ENCODE peak calls at places on chromosomes 1 and 21, in nine cellular contexts. One of them, this sample, is unnamed.

GRCh38 chr1:93702102-93702827 is 20.6 kb upstream of the BCAR3 start:
- DNase-seq in Calu3: peak; percentile 24
- DNase-seq in AG10803: no peak
- DNase-seq in T-cell: no peak
- DNase-seq in ACHN: peak; percentile 68
- DNase-seq in AG08396: peak; percentile 21
- DNase-seq in PC-3: peak; percentile 80
- DNase-seq in CD8-positive, alpha-beta memory T cell: no peak
- DNase-seq in progenitor cell of endocrine pancreas: no peak
- DNase-seq in this sample: no peak

GRCh38 chr1:22321917-22322316 is 129.7 kb upstream of the ZBTB40 start:
- DNase-seq in CD8-positive, alpha-beta memory T cell: no peak
- DNase-seq in PC-3: no peak
- DNase-seq in T-cell: no peak
- DNase-seq in AG10803: no peak
- DNase-seq in progenitor cell of endocrine pancreas: no peak
- DNase-seq in AG08396: no peak
- DNase-seq in ACHN: no peak
- DNase-seq in Calu3: no peak
- DNase-seq in this sample: no peak

GRCh38 chr1:156357977-156358376 is 11.0 kb upstream of the RHBG start:
- DNase-seq in AG08396: no peak
- DNase-seq in Calu3: no peak
- DNase-seq in CD8-positive, alpha-beta memory T cell: no peak
- DNase-seq in PC-3: no peak
- DNase-seq in ACHN: no peak
- DNase-seq in T-cell: no peak
- DNase-seq in progenitor cell of endocrine pancreas: no peak
- DNase-seq in AG10803: no peak
- DNase-seq in this sample: no peak

GRCh38 chr1:198205021-198205684 is 48.4 kb downstream of the NEK7 start:
- DNase-seq in AG08396: no peak
- DNase-seq in AG10803: no peak
- DNase-seq in Calu3: no peak
- DNase-seq in T-cell: no peak
- DNase-seq in CD8-positive, alpha-beta memory T cell: no peak
- DNase-seq in progenitor cell of endocrine pancreas: no peak
- DNase-seq in ACHN: no peak
- DNase-seq in PC-3: no peak
- DNase-seq in this sample: no peak

GRCh38 chr1:44594871-44595735 is 79.2 kb downstream of the TMEM53 start:
- DNase-seq in progenitor cell of endocrine pancreas: peak; percentile 90
- DNase-seq in AG08396: peak; percentile 91
- DNase-seq in PC-3: peak; percentile 74
- DNase-seq in T-cell: peak; percentile 63
- DNase-seq in AG10803: peak; percentile 36
- DNase-seq in ACHN: peak; percentile 53
- DNase-seq in Calu3: peak; percentile 87
- DNase-seq in CD8-positive, alpha-beta memory T cell: peak; percentile 78
- DNase-seq in this sample: peak; percentile 78

GRCh38 chr1:27366113-27366410 is 699 bp downstream of the MAP3K6 start:
- DNase-seq in AG10803: peak; percentile 63
- DNase-seq in progenitor cell of endocrine pancreas: peak; percentile 55
- DNase-seq in ACHN: peak; percentile 71
- DNase-seq in CD8-positive, alpha-beta memory T cell: peak; percentile 79
- DNase-seq in AG08396: peak; percentile 85
- DNase-seq in T-cell: no peak
- DNase-seq in PC-3: peak; percentile 67
- DNase-seq in Calu3: peak; percentile 74
- DNase-seq in this sample: peak; percentile 47

GRCh38 chr1:27572679-27573426 is 31.1 kb downstream of the AHDC1 start:
- DNase-seq in T-cell: no peak
- DNase-seq in PC-3: no peak
- DNase-seq in AG08396: no peak
- DNase-seq in CD8-positive, alpha-beta memory T cell: no peak
- DNase-seq in progenitor cell of endocrine pancreas: no peak
- DNase-seq in Calu3: no peak
- DNase-seq in ACHN: no peak
- DNase-seq in AG10803: peak; percentile 62
- DNase-seq in this sample: no peak

GRCh38 chr1:10735603-10736305 is 60.7 kb downstream of the CASZ1 start:
- DNase-seq in ACHN: no peak
- DNase-seq in Calu3: no peak
- DNase-seq in AG08396: no peak
- DNase-seq in PC-3: no peak
- DNase-seq in progenitor cell of endocrine pancreas: no peak
- DNase-seq in T-cell: no peak
- DNase-seq in AG10803: no peak
- DNase-seq in CD8-positive, alpha-beta memory T cell: no peak
- DNase-seq in this sample: no peak

GRCh38 chr21:37868896-37869295 is 47.4 kb downstream of the KCNJ6 start:
- DNase-seq in progenitor cell of endocrine pancreas: no peak
- DNase-seq in ACHN: peak; percentile 27
- DNase-seq in T-cell: no peak
- DNase-seq in CD8-positive, alpha-beta memory T cell: no peak
- DNase-seq in Calu3: no peak
- DNase-seq in AG08396: peak; percentile 51
- DNase-seq in AG10803: peak; percentile 69
- DNase-seq in PC-3: peak; percentile 36
- DNase-seq in this sample: no peak

GRCh38 chr1:46043491-46044017 is 88.9 kb downstream of the PIK3R3 start:
- DNase-seq in CD8-positive, alpha-beta memory T cell: no peak
- DNase-seq in progenitor cell of endocrine pancreas: no peak
- DNase-seq in AG10803: no peak
- DNase-seq in PC-3: no peak
- DNase-seq in ACHN: no peak
- DNase-seq in AG08396: no peak
- DNase-seq in Calu3: no peak
- DNase-seq in T-cell: no peak
- DNase-seq in this sample: no peak

GRCh38 chr1:44947060-44947773 is 39.2 kb downstream of the EIF2B3 start:
- DNase-seq in AG08396: peak; percentile 51
- DNase-seq in progenitor cell of endocrine pancreas: no peak
- DNase-seq in CD8-positive, alpha-beta memory T cell: no peak
- DNase-seq in ACHN: no peak
- DNase-seq in AG10803: peak; percentile 94
- DNase-seq in Calu3: no peak
- DNase-seq in PC-3: no peak
- DNase-seq in T-cell: no peak
- DNase-seq in this sample: no peak

GRCh38 chr1:214086945-214087344 is 99.2 kb downstream of the PROX1 start:
- DNase-seq in T-cell: no peak
- DNase-seq in CD8-positive, alpha-beta memory T cell: no peak
- DNase-seq in ACHN: no peak
- DNase-seq in AG08396: no peak
- DNase-seq in Calu3: no peak
- DNase-seq in AG10803: no peak
- DNase-seq in PC-3: no peak
- DNase-seq in progenitor cell of endocrine pancreas: no peak
- DNase-seq in this sample: no peak

GRCh38 chr1:86105533-86105866 is 51.1 kb downstream of the COL24A1 start:
- DNase-seq in Calu3: no peak
- DNase-seq in T-cell: no peak
- DNase-seq in AG10803: no peak
- DNase-seq in ACHN: no peak
- DNase-seq in PC-3: no peak
- DNase-seq in AG08396: no peak
- DNase-seq in CD8-positive, alpha-beta memory T cell: no peak
- DNase-seq in progenitor cell of endocrine pancreas: no peak
- DNase-seq in this sample: no peak

GRCh38 chr1:55747285-55747890 is 532.2 kb upstream of the USP24 start:
- DNase-seq in T-cell: no peak
- DNase-seq in AG08396: no peak
- DNase-seq in CD8-positive, alpha-beta memory T cell: no peak
- DNase-seq in AG10803: peak; percentile 81
- DNase-seq in ACHN: no peak
- DNase-seq in Calu3: no peak
- DNase-seq in PC-3: no peak
- DNase-seq in progenitor cell of endocrine pancreas: no peak
- DNase-seq in this sample: no peak

GRCh38 chr1:27724961-27725373 is 794 bp upstream of the FAM76A start:
- DNase-seq in T-cell: no peak
- DNase-seq in Calu3: peak; percentile 2
- DNase-seq in AG08396: no peak
- DNase-seq in CD8-positive, alpha-beta memory T cell: no peak
- DNase-seq in ACHN: no peak
- DNase-seq in progenitor cell of endocrine pancreas: no peak
- DNase-seq in AG10803: peak; percentile 6
- DNase-seq in PC-3: no peak
- DNase-seq in this sample: no peak

GRCh38 chr1:227748496-227749182 is 13.4 kb downstream of the SNAP47 start:
- DNase-seq in CD8-positive, alpha-beta memory T cell: no peak
- DNase-seq in AG08396: peak; percentile 23
- DNase-seq in T-cell: no peak
- DNase-seq in AG10803: no peak
- DNase-seq in progenitor cell of endocrine pancreas: no peak
- DNase-seq in PC-3: no peak
- DNase-seq in ACHN: no peak
- DNase-seq in Calu3: no peak
- DNase-seq in this sample: no peak

GRCh38 chr1:102872097-102872496 is 236.2 kb downstream of the COL11A1 start:
- DNase-seq in Calu3: no peak
- DNase-seq in progenitor cell of endocrine pancreas: no peak
- DNase-seq in PC-3: no peak
- DNase-seq in ACHN: no peak
- DNase-seq in T-cell: no peak
- DNase-seq in AG10803: no peak
- DNase-seq in CD8-positive, alpha-beta memory T cell: no peak
- DNase-seq in AG08396: no peak
- DNase-seq in this sample: no peak

GRCh38 chr1:192153276-192153675 is 5.0 kb upstream of the RGS18 start:
- DNase-seq in CD8-positive, alpha-beta memory T cell: no peak
- DNase-seq in Calu3: no peak
- DNase-seq in AG10803: no peak
- DNase-seq in AG08396: no peak
- DNase-seq in T-cell: no peak
- DNase-seq in ACHN: peak; percentile 70
- DNase-seq in PC-3: peak; percentile 31
- DNase-seq in progenitor cell of endocrine pancreas: no peak
- DNase-seq in this sample: no peak

GRCh38 chr1:7373936-7374760 is 396.9 kb upstream of the VAMP3 start:
- DNase-seq in AG08396: no peak
- DNase-seq in T-cell: no peak
- DNase-seq in CD8-positive, alpha-beta memory T cell: no peak
- DNase-seq in progenitor cell of endocrine pancreas: no peak
- DNase-seq in AG10803: peak; percentile 6
- DNase-seq in Calu3: no peak
- DNase-seq in PC-3: no peak
- DNase-seq in ACHN: no peak
- DNase-seq in this sample: no peak

GRCh38 chr1:146012703-146013565 is 8.6 kb downstream of the HJV start:
- DNase-seq in CD8-positive, alpha-beta memory T cell: peak; percentile 64
- DNase-seq in AG10803: peak; percentile 81
- DNase-seq in progenitor cell of endocrine pancreas: no peak
- DNase-seq in AG08396: peak; percentile 78
- DNase-seq in T-cell: peak; percentile 30
- DNase-seq in PC-3: peak; percentile 96
- DNase-seq in Calu3: peak; percentile 74
- DNase-seq in ACHN: peak; percentile 85
- DNase-seq in this sample: peak; percentile 31

GRCh38 chr1:41361495-41362356 is 492 bp downstream of the FOXO6 start:
- DNase-seq in Calu3: peak; percentile 54
- DNase-seq in progenitor cell of endocrine pancreas: no peak
- DNase-seq in PC-3: no peak
- DNase-seq in T-cell: no peak
- DNase-seq in CD8-positive, alpha-beta memory T cell: peak; percentile 61
- DNase-seq in AG08396: peak; percentile 27
- DNase-seq in ACHN: no peak
- DNase-seq in AG10803: no peak
- DNase-seq in this sample: no peak

GRCh38 chr1:81823082-81823481 is 22.3 kb downstream of the ADGRL2 start:
- DNase-seq in progenitor cell of endocrine pancreas: no peak
- DNase-seq in T-cell: no peak
- DNase-seq in AG08396: no peak
- DNase-seq in Calu3: no peak
- DNase-seq in AG10803: no peak
- DNase-seq in ACHN: no peak
- DNase-seq in CD8-positive, alpha-beta memory T cell: no peak
- DNase-seq in PC-3: no peak
- DNase-seq in this sample: no peak

GRCh38 chr1:161390559-161390858 is 22.8 kb upstream of the CFAP126 start:
- DNase-seq in progenitor cell of endocrine pancreas: no peak
- DNase-seq in ACHN: no peak
- DNase-seq in Calu3: no peak
- DNase-seq in AG08396: no peak
- DNase-seq in T-cell: no peak
- DNase-seq in PC-3: peak; percentile 43
- DNase-seq in AG10803: peak; percentile 25
- DNase-seq in CD8-positive, alpha-beta memory T cell: no peak
- DNase-seq in this sample: no peak

GRCh38 chr1:208043690-208044089 is 132.8 kb upstream of the CD34 start:
- DNase-seq in AG10803: no peak
- DNase-seq in PC-3: no peak
- DNase-seq in ACHN: no peak
- DNase-seq in AG08396: no peak
- DNase-seq in progenitor cell of endocrine pancreas: no peak
- DNase-seq in T-cell: no peak
- DNase-seq in CD8-positive, alpha-beta memory T cell: no peak
- DNase-seq in Calu3: no peak
- DNase-seq in this sample: no peak

GRCh38 chr1:63486679-63487078 is 36.3 kb downstream of the ITGB3BP start:
- DNase-seq in PC-3: no peak
- DNase-seq in Calu3: no peak
- DNase-seq in CD8-positive, alpha-beta memory T cell: no peak
- DNase-seq in AG10803: peak; percentile 1
- DNase-seq in AG08396: no peak
- DNase-seq in progenitor cell of endocrine pancreas: no peak
- DNase-seq in T-cell: no peak
- DNase-seq in ACHN: no peak
- DNase-seq in this sample: no peak

GRCh38 chr1:154206212-154206611 is at the start of gene CFAP141:
- DNase-seq in progenitor cell of endocrine pancreas: no peak
- DNase-seq in AG10803: no peak
- DNase-seq in AG08396: peak; percentile 18
- DNase-seq in CD8-positive, alpha-beta memory T cell: no peak
- DNase-seq in PC-3: peak; percentile 27
- DNase-seq in T-cell: no peak
- DNase-seq in ACHN: peak; percentile 10
- DNase-seq in Calu3: peak; percentile 25
- DNase-seq in this sample: no peak

GRCh38 chr1:74343191-74343590 is 108.0 kb downstream of the TNNI3K start:
- DNase-seq in ACHN: no peak
- DNase-seq in T-cell: no peak
- DNase-seq in Calu3: no peak
- DNase-seq in AG10803: no peak
- DNase-seq in PC-3: no peak
- DNase-seq in CD8-positive, alpha-beta memory T cell: no peak
- DNase-seq in progenitor cell of endocrine pancreas: no peak
- DNase-seq in AG08396: no peak
- DNase-seq in this sample: no peak

GRCh38 chr21:44532712-44533111 is 7.3 kb downstream of the KRTAP10-1 start:
- DNase-seq in AG08396: no peak
- DNase-seq in AG10803: no peak
- DNase-seq in CD8-positive, alpha-beta memory T cell: no peak
- DNase-seq in T-cell: no peak
- DNase-seq in ACHN: no peak
- DNase-seq in progenitor cell of endocrine pancreas: no peak
- DNase-seq in PC-3: no peak
- DNase-seq in Calu3: no peak
- DNase-seq in this sample: no peak

GRCh38 chr21:31490471-31490870 is 146.4 kb upstream of the TIAM1 start:
- DNase-seq in PC-3: no peak
- DNase-seq in AG10803: no peak
- DNase-seq in progenitor cell of endocrine pancreas: no peak
- DNase-seq in CD8-positive, alpha-beta memory T cell: no peak
- DNase-seq in Calu3: no peak
- DNase-seq in T-cell: no peak
- DNase-seq in ACHN: no peak
- DNase-seq in AG08396: no peak
- DNase-seq in this sample: no peak

GRCh38 chr21:27371688-27372331 is 404.9 kb upstream of the ADAMTS5 start:
- DNase-seq in T-cell: no peak
- DNase-seq in PC-3: no peak
- DNase-seq in AG08396: no peak
- DNase-seq in AG10803: no peak
- DNase-seq in progenitor cell of endocrine pancreas: no peak
- DNase-seq in CD8-positive, alpha-beta memory T cell: no peak
- DNase-seq in Calu3: no peak
- DNase-seq in ACHN: no peak
- DNase-seq in this sample: no peak

GRCh38 chr1:31588751-31589515 is 12.6 kb downstream of the TINAGL1 start:
- DNase-seq in progenitor cell of endocrine pancreas: no peak
- DNase-seq in AG10803: no peak
- DNase-seq in Calu3: peak; percentile 70
- DNase-seq in CD8-positive, alpha-beta memory T cell: no peak
- DNase-seq in T-cell: no peak
- DNase-seq in PC-3: peak; percentile 54
- DNase-seq in ACHN: no peak
- DNase-seq in AG08396: peak; percentile 50
- DNase-seq in this sample: no peak

This sample was measured in natural killer cell.